ENCODE peak calls at places on chromosomes 7 and 10, in six cellular contexts. W, Z, M, D, H and R are unnamed samples.

GRCh38 chr7:24756989-24757798 is at the start of gene GSDME:
- DNase-seq in W (peak), Z (peak), M (peak), D (no peak), H (peak), R (peak)

GRCh38 chr7:116522247-116522646 is 2.6 kb upstream of the CAV1 start:
- DNase-seq in W (peak), Z (no peak), M (no peak), D (no peak), H (no peak), R (no peak)

GRCh38 chr7:157873181-157873580 is 536.4 kb downstream of the DNAJB6 start:
- DNase-seq in W (no peak), Z (no peak), M (no peak), D (no peak), H (no peak), R (no peak)

GRCh38 chr10:87593702-87594101 is 66.0 kb upstream of the PAPSS2 start:
- DNase-seq in W (peak), Z (no peak), M (no peak), D (no peak), H (no peak), R (no peak)

GRCh38 chr7:14682910-14683465 is 219.6 kb downstream of the DGKB start:
- DNase-seq in W (no peak), Z (no peak), M (no peak), D (no peak), H (no peak), R (no peak)

GRCh38 chr7:150971242-150972048 is 6.7 kb downstream of the KCNH2 start:
- DNase-seq in W (no peak), Z (no peak), M (no peak), D (no peak), H (peak), R (no peak)

GRCh38 chr10:68239596-68240150 is 7.8 kb upstream of the ATOH7 start:
- DNase-seq in W (peak), Z (no peak), M (peak), D (no peak), H (no peak), R (no peak)

GRCh38 chr7:157373493-157373892 is 36.7 kb downstream of the DNAJB6 start:
- DNase-seq in W (no peak), Z (peak), M (no peak), D (no peak), H (no peak), R (no peak)

GRCh38 chr7:128099204-128099671 is 68.0 kb upstream of the LRRC4 start:
- DNase-seq in W (peak), Z (no peak), M (peak), D (no peak), H (no peak), R (no peak)

GRCh38 chr7:15937571-15937970 is 251.1 kb upstream of the MEOX2 start:
- DNase-seq in W (peak), Z (no peak), M (no peak), D (no peak), H (no peak), R (no peak)

GRCh38 chr10:127882801-127883459 is 9.8 kb downstream of the CLRN3 start:
- DNase-seq in W (no peak), Z (no peak), M (no peak), D (no peak), H (no peak), R (no peak)

GRCh38 chr10:112115781-112116385 is 67.7 kb downstream of the GPAM start:
- DNase-seq in W (peak), Z (peak), M (no peak), D (no peak), H (peak), R (peak)

GRCh38 chr7:131896189-131896855 is 339.9 kb upstream of the PODXL start:
- DNase-seq in W (no peak), Z (no peak), M (no peak), D (no peak), H (no peak), R (no peak)

GRCh38 chr7:568681-569035 is 49.0 kb upstream of the PDGFA start:
- DNase-seq in W (peak), Z (no peak), M (peak), D (no peak), H (no peak), R (no peak)

GRCh38 chr7:122951006-122951405 is 44.5 kb downstream of the TAS2R16 start:
- DNase-seq in W (no peak), Z (no peak), M (no peak), D (no peak), H (no peak), R (no peak)

GRCh38 chr10:121352456-121352855 is 245.8 kb downstream of the FGFR2 start:
- DNase-seq in W (no peak), Z (no peak), M (no peak), D (no peak), H (no peak), R (no peak)

GRCh38 chr7:81776159-81776558 is 6.3 kb upstream of the HGF start:
- DNase-seq in W (peak), Z (peak), M (no peak), D (no peak), H (no peak), R (no peak)

GRCh38 chr7:142468871-142469652 is 211.2 kb upstream of the PRSS58 start:
- DNase-seq in W (no peak), Z (no peak), M (no peak), D (no peak), H (no peak), R (no peak)

GRCh38 chr7:117946201-117946633 is 73.0 kb upstream of the CTTNBP2 start:
- DNase-seq in W (peak), Z (no peak), M (no peak), D (no peak), H (no peak), R (no peak)

GRCh38 chr7:157193274-157193673 is 54.5 kb downstream of the UBE3C start:
- DNase-seq in W (no peak), Z (no peak), M (no peak), D (no peak), H (no peak), R (no peak)

GRCh38 chr7:139711991-139712753 is 65.6 kb downstream of the HIPK2 start:
- DNase-seq in W (no peak), Z (no peak), M (no peak), D (no peak), H (no peak), R (no peak)

GRCh38 chr10:99329891-99330674 is 927 bp downstream of the CNNM1 start:
- DNase-seq in W (peak), Z (no peak), M (peak), D (no peak), H (no peak), R (no peak)

GRCh38 chr10:119663866-119664698 is 12.9 kb downstream of the BAG3 start:
- DNase-seq in W (no peak), Z (peak), M (no peak), D (peak), H (no peak), R (peak)
- H3K4me3 ChIP-seq in W (no peak), Z (peak), M (no peak), D (no peak), H (no peak), R (no peak)

DNA sequence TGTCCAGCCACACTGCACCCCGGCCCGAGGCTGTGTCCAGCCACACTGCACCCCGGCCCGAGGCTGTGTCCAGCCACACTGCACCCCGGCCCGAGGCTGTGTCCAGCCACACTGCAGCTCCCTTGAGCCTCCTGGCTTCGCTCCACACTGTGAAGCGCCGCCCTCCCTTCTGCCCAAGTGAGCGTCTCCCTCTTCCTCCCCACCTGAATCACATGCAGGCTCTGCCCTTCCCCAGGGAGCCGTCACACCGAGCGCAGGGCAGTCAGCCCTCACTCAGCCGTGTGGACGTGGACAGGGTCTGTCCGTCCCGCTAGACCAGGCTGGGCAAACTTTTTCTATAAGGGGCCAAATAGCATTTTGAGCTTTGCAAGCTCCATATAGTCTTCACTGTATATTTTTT is 27.6 kb downstream of the CFAP46 start:
- DNase-seq in W (no peak), Z (no peak), M (no peak), D (no peak), H (no peak), R (no peak)
- H3K4me3 ChIP-seq in W (no peak), Z (no peak), M (no peak), D (no peak), H (no peak), R (no peak)

DNA sequence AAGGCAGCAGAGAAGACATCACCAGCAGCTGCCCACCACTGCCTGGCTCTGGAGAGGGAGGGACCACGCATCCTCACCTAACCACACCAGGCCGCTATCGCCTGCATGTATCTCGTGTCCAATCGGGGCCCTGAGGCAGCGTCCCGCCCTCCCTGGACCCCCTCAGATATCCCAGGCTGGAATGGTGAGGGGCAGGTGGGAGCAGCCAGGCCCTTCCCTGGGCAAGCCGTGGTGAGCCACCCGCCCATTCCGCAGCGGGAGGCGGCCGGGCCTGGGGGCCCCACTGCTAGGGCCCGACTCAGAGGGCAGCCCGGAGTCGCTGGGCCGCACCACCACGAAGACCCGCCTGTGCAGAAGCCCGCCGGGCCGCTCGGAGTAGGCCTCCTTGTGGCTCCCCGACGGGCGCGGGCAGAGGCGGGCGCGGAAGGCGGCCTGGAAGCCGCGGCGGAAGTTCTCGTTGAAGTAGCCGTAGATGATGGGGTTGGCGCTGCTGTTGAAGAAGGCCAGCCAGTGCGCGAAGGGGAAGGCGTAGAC is 21.6 kb upstream of the PPA1 start:
- DNase-seq in W (no peak), Z (no peak), M (no peak), D (no peak), H (no peak), R (no peak)
- H3K4me3 ChIP-seq in W (no peak), Z (peak), M (no peak), D (no peak), H (no peak), R (no peak)

DNA sequence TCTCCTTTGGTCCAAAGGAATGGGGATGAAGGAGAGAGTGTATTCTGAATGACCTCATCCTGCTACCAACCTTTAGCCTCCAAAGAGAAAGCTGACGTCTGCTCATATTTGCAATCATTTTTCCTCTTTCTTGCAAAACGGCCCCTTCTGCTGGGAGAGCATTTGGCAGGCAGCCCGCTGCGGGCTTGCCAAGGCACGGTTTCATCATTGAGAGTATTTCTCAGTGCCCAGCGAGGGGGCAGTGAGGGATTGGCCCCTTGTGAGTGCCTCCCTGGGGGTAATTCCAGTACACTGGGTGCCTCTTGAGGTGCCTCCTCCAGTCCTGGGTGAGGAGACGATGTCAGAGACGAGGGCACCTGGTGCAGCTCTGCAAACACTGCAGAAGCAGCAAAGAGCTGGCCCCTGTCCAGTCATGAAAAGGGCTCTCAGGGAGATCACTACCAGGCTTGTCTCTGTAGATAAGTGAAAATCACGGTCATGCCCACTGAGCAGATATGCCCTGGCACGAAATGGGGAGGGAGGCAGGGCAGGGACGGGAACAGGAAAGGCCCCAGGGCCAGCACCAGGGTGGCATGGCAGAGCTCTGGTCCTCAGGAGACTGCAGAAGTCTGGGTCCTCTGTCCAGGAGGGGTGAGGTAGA is 48.7 kb upstream of the SHH start:
- DNase-seq in W (peak), Z (peak), M (peak), D (no peak), H (no peak), R (no peak)
- H3K4me3 ChIP-seq in W (no peak), Z (no peak), M (no peak), D (no peak), H (no peak), R (no peak)

DNA sequence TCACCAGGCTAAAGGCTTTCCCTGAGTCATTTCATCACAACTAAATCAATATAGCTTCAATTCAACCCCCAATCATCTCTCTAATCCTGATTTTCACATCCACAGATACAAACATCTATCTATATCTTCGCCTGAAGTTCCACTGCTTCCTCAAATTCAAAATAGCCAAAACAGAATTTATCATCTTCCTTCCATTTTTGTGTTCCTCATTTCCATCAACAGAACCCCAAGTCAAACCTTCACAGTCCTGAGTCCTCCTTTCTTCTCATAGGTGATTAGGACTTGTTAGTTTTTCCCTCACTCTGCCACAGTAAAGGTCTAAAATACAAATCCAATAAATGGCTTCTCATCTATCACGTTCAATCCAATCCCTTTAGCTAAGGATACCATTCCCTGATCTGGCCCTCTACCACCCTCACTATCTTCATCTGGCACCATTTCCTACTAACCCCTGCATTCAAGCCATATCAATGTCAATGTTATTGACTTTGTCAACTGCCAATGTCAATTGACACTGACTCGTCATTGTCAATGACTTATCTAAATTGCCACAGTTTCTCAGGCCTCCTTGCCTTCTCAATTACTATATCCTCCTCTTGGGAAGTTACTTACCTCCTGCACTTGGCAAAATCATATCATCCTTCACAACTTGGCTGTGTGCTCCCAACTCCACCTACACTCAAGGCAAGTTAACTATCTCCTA is 2.6 kb downstream of the HYCC1 start:
- DNase-seq in W (no peak), Z (no peak), M (no peak), D (no peak), H (no peak), R (no peak)
- H3K4me3 ChIP-seq in W (peak), Z (no peak), M (no peak), D (no peak), H (peak), R (peak)

DNA sequence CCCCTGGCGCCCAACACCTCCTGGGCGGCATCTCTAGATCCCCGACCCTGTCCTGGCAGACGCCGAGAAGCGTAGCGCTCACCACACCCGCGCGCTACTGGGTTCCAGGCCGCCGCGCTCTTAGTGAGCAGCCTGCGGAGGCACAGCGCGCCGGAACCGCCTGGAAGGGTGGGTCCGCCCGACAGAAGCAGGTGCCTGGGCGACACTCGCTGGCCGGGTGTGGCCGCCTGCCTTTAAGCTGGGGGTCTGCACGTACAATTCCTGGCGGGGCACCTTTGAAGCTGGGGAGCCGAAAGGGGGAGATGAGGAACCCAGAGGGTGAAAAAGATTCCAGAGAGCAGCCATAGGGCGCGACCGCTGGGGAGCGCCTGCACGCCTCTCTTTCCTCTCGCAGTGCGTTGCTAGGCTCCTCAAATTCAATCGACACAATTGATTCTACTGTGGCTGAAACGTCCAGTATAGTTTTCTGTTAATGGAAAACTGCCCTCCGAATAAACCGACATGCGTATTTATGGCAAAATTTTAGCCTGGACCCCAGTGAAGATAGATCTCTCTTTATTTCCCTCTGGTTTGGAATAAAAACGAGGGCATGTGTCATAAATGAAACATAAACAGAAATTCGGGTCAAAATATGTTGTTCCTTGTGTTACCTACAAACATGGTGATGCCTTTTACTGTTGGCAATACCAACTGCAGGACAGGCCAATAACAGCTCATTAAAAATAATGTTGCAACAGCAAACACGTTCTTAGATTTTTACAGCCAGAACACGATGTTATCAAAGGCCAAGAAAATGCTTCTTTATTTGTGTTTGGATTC is 4.6 kb downstream of the HMX3 start:
- DNase-seq in W (no peak), Z (no peak), M (no peak), D (no peak), H (no peak), R (no peak)
- H3K4me3 ChIP-seq in W (no peak), Z (no peak), M (no peak), D (no peak), H (no peak), R (no peak)

GRCh38 chr7:155533120-155533826 is 13.1 kb downstream of the CNPY1 start:
- DNase-seq in W (no peak), Z (no peak), M (no peak), D (no peak), H (no peak), R (no peak)
- H3K4me3 ChIP-seq in W (no peak), Z (peak), M (no peak), D (peak), H (no peak), R (no peak)